ENCODE peak calls at places on chromosomes 2 and 18, in five cellular contexts. P is SK-N-SH, S is IMR-90, U is K562, D is GM12878. Y is an unnamed sample.
A peak's percentile ranks its signal among the peaks of the same experiment; 100 is the strongest.

GRCh38 chr2:5123597-5124196 is 568.5 kb upstream of the SOX11 start:
- DNase-seq in S (no peak), P (no peak), U (no peak), D (no peak), Y (no peak)

GRCh38 chr2:127721978-127722355 is 20.7 kb downstream of the SFT2D3 start:
- DNase-seq in S (peak; percentile 41), P (no peak), D (no peak), U (no peak), Y (no peak)

GRCh38 chr2:72955188-72956049 is 38.1 kb downstream of the EMX1 start:
- DNase-seq in P (no peak), U (no peak), S (no peak), D (no peak), Y (no peak)

GRCh38 chr2:151947524-151948165 is 119.4 kb upstream of the ARL5A start:
- DNase-seq in P (no peak), U (no peak), D (no peak), S (no peak), Y (no peak)

GRCh38 chr2:187435756-187436155 is 12.3 kb downstream of the CALCRL start:
- DNase-seq in P (no peak), S (no peak), U (no peak), D (no peak), Y (no peak)

GRCh38 chr18:23114171-23114881 is 21.0 kb upstream of the CABLES1 start:
- DNase-seq in P (no peak), S (peak; percentile 30), D (no peak), U (peak; percentile 6), Y (no peak)

GRCh38 chr2:7773362-7773973 is 856.3 kb downstream of the RNF144A start:
- DNase-seq in D (peak; percentile 91), U (no peak), S (no peak), P (no peak), Y (no peak)

GRCh38 chr18:49491534-49491856 is 4.5 kb upstream of the C18orf32 start:
- DNase-seq in D (no peak), U (no peak), S (no peak), P (no peak), Y (no peak)

GRCh38 chr2:62014102-62014501 is 108.6 kb downstream of the COMMD1 start:
- DNase-seq in P (peak; percentile 34), U (no peak), D (no peak), S (peak; percentile 70), Y (peak; percentile 43)

GRCh38 chr2:198314559-198315153 is 510.3 kb downstream of the PLCL1 start:
- DNase-seq in P (no peak), S (peak; percentile 65), U (no peak), D (peak; percentile 4), Y (no peak)

GRCh38 chr2:237774811-237775553 is 23.6 kb upstream of the RBM44 start:
- DNase-seq in D (peak; percentile 11), S (peak; percentile 50), U (peak; percentile 40), P (peak; percentile 75), Y (peak; percentile 58)

GRCh38 chr2:26300234-26300641 is 45.7 kb upstream of the SELENOI start:
- DNase-seq in U (no peak), S (peak; percentile 28), D (no peak), P (no peak), Y (no peak)

GRCh38 chr2:129457277-129457818 is 522.1 kb upstream of the RAB6C start:
- DNase-seq in S (no peak), P (no peak), D (no peak), U (no peak), Y (no peak)
- TF ChIP-seq RFX5 in S (no peak), P (no peak), D (no peak), U (no peak), Y (no peak)

DNA sequence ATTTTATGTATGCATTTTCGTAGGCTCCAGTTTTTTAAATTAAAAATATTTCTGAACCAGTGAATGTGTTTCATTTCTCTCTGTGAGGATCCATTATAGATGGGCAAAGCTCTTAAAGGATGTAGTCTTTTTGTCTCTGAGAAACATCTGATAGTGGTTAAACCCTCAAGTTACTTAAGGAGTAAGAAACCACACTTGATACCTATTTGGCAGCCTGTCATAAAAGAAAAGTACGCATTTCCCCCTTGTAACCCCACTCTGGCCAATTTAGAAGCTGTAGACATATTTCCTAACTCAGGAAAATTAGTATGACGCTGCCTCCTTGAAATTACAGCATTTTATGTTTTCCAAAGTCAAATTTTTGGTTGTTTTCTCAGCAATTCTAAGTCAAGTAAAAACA is 2.0 kb downstream of the STAT4 start:
- DNase-seq in U (no peak), S (no peak), D (no peak), P (no peak), Y (no peak)
- TF ChIP-seq RCOR1 in U (no peak), S (no peak), D (no peak), P (no peak), Y (no peak)

GRCh38 chr2:211086049-211086448 is 529.6 kb downstream of the CPS1 start:
- DNase-seq in P (no peak), D (no peak), U (no peak), S (no peak), Y (no peak)

GRCh38 chr2:211089127-211089526 is 532.7 kb downstream of the CPS1 start:
- DNase-seq in S (no peak), P (no peak), U (no peak), D (no peak), Y (no peak)

DNA sequence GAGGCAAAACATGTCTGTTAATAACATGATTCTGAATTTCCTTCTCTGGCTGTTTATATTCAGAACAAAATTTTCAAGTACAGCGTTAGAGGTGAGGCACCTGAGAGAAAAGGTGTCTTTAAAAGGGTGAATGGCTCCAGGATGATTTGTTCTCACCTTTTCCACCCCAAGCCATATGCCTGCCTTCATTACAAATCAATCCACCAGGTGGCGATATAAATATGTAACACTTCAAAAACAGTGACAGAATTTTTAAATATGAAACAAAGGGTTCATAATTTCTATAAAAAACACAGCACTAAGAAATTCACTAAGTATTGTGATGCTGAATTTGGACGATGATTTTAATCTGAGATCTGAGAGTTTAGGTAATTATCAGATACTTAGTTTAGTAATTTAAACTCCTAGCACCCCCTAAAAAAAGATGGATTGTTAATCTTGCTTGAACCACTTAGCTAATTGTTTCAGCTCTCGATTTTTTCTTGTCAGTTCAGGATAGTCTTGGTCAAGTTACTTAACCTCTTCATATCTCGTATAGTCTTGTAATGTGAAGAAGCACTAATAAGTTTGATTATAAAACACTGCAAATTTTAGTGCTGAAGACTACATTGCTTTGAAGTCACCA is 528.8 kb downstream of the CPS1 start:
- DNase-seq in S (peak; percentile 1), D (no peak), U (peak; percentile 11), P (peak; percentile 20), Y (peak; percentile 8)
- TF ChIP-seq RFX5 in S (no peak), D (no peak), U (no peak), P (no peak), Y (no peak)

GRCh38 chr18:51110073-51110797 is 80.2 kb downstream of the SMAD4 start:
- DNase-seq in P (peak; percentile 94), U (peak; percentile 76), D (no peak), S (peak; percentile 5), Y (peak; percentile 52)
- TF ChIP-seq RCOR1 in P (no peak), U (no peak), D (no peak), S (no peak), Y (no peak)

GRCh38 chr2:10256031-10256524 is 46.6 kb upstream of the HPCAL1 start:
- DNase-seq in D (no peak), P (no peak), S (no peak), U (no peak), Y (no peak)

GRCh38 chr2:10252651-10253050 is 50.1 kb upstream of the HPCAL1 start:
- DNase-seq in S (no peak), P (no peak), U (no peak), D (no peak), Y (no peak)

GRCh38 chr2:10253596-10254372 is 48.9 kb upstream of the HPCAL1 start:
- DNase-seq in D (no peak), U (peak; percentile 80), S (no peak), P (no peak), Y (no peak)

GRCh38 chr2:10255189-10256030 is 47.3 kb upstream of the HPCAL1 start:
- DNase-seq in U (peak; percentile 63), P (no peak), D (no peak), S (no peak), Y (no peak)

GRCh38 chr2:10254373-10255188 is 48.1 kb upstream of the HPCAL1 start:
- DNase-seq in D (no peak), P (peak; percentile 68), S (peak; percentile 30), U (peak; percentile 79), Y (peak; percentile 39)
- TF ChIP-seq RFX5 in D (no peak), P (no peak), S (no peak), U (no peak), Y (no peak)

GRCh38 chr2:150620860-150621259 is 133.4 kb upstream of the RND3 start:
- DNase-seq in U (no peak), S (peak; percentile 51), P (no peak), D (no peak), Y (no peak)

GRCh38 chr2:150620371-150620770 is 132.9 kb upstream of the RND3 start:
- DNase-seq in P (no peak), S (no peak), U (no peak), D (no peak), Y (no peak)

GRCh38 chr2:150618215-150618905 is 130.9 kb upstream of the RND3 start:
- DNase-seq in S (peak; percentile 22), D (no peak), U (no peak), P (no peak), Y (no peak)

GRCh38 chr2:150619607-150620330 is 132.3 kb upstream of the RND3 start:
- DNase-seq in D (no peak), S (peak; percentile 78), U (no peak), P (no peak), Y (peak; percentile 17)

GRCh38 chr2:150617351-150617750 is 129.9 kb upstream of the RND3 start:
- DNase-seq in P (no peak), U (no peak), S (no peak), D (no peak), Y (no peak)
- TF ChIP-seq RCOR1 in P (no peak), U (no peak), S (no peak), D (no peak), Y (no peak)

Y was measured in A549.